ENCODE peak calls at places on chromosomes 16 and 17, in nine cellular contexts. C is coronary artery, J is cardiac fibroblast, S is body of pancreas, U is cardiac muscle cell, X is aorta, W is stomach, I is fibroblast of villous mesenchyme, Z is prostate gland. K is an unnamed sample.

GRCh38 chr16:85173077-85173980 is 61.1 kb upstream of the CIBAR2 start:
- DNase-seq in I (peak), Z (no peak), C (no peak), X (no peak), S (no peak), U (peak), W (no peak), J (peak), K (peak)

GRCh38 chr16:75389096-75389692 is 44.1 kb downstream of the CFDP1 start:
- DNase-seq in J (no peak), C (no peak), I (peak), X (no peak), U (no peak), W (no peak), Z (no peak), S (no peak), K (no peak)

GRCh38 chr17:16282522-16282921 is 65.5 kb downstream of the PIGL start:
- DNase-seq in S (no peak), W (no peak), J (peak), Z (no peak), U (no peak), C (no peak), X (no peak), I (peak), K (no peak)

GRCh38 chr17:71922439-71922838 is 198.4 kb upstream of the SOX9 start:
- DNase-seq in X (no peak), W (no peak), I (peak), Z (no peak), S (no peak), C (no peak), J (peak), U (no peak), K (no peak)

GRCh38 chr16:28927815-28928214 is 2.8 kb upstream of the RABEP2 start:
- DNase-seq in Z (no peak), U (peak), X (no peak), C (no peak), W (no peak), I (no peak), J (no peak), S (no peak), K (no peak)

GRCh38 chr16:3748307-3748706 is 31.0 kb upstream of the TRAP1 start:
- DNase-seq in X (peak), S (no peak), J (no peak), W (no peak), I (no peak), Z (no peak), C (no peak), U (no peak), K (no peak)

GRCh38 chr16:306911-307370 is 24.0 kb downstream of the PDIA2 start:
- DNase-seq in I (no peak), X (no peak), Z (no peak), S (no peak), J (no peak), W (no peak), U (no peak), C (no peak), K (peak)

GRCh38 chr17:27506348-27507218 is 50.3 kb downstream of the KSR1 start:
- DNase-seq in U (no peak), S (no peak), J (peak), W (no peak), C (no peak), Z (no peak), X (no peak), I (no peak), K (no peak)

GRCh38 chr17:47894498-47895253 is 1.4 kb upstream of the SP2 start:
- DNase-seq in X (no peak), Z (no peak), W (no peak), J (no peak), U (no peak), S (no peak), C (no peak), I (no peak), K (no peak)

GRCh38 chr17:21354796-21355385 is 21.3 kb upstream of the KCNJ12 start:
- DNase-seq in X (peak), I (no peak), C (no peak), J (no peak), W (no peak), S (no peak), Z (no peak), U (no peak), K (no peak)

GRCh38 chr16:10839271-10839661 is 20.7 kb upstream of the TVP23A start:
- DNase-seq in C (no peak), Z (no peak), S (peak), X (peak), U (no peak), W (peak), I (no peak), J (no peak), K (no peak)

GRCh38 chr17:81295678-81296381 is 723 bp upstream of the SLC38A10 start:
- DNase-seq in W (peak), S (peak), C (no peak), I (peak), X (peak), Z (peak), U (no peak), J (peak), K (peak)

GRCh38 chr17:78342438-78343098 is 17.3 kb downstream of the SOCS3 start:
- DNase-seq in U (no peak), J (peak), X (peak), S (no peak), I (peak), W (no peak), Z (no peak), C (peak), K (peak)

GRCh38 chr17:74569392-74570003 is 2.2 kb upstream of the CD300H start:
- DNase-seq in Z (no peak), C (peak), W (peak), J (peak), X (no peak), U (no peak), S (peak), I (peak), K (peak)

GRCh38 chr17:38476549-38476948 is 48.3 kb downstream of the ARHGAP23 start:
- DNase-seq in J (peak), U (no peak), W (no peak), Z (no peak), S (no peak), I (peak), X (no peak), C (no peak), K (no peak)

GRCh38 chr16:64925166-64925565 is 196.7 kb downstream of the CDH11 start:
- DNase-seq in S (no peak), I (peak), Z (no peak), C (no peak), J (peak), W (no peak), U (no peak), X (no peak), K (no peak)

GRCh38 chr16:4320030-4320429 is 4.2 kb downstream of the GLIS2 start:
- DNase-seq in Z (no peak), C (no peak), X (peak), J (peak), U (no peak), S (no peak), W (no peak), I (no peak), K (no peak)

GRCh38 chr16:28188085-28188916 is 23.5 kb downstream of the XPO6 start:
- DNase-seq in C (no peak), U (no peak), I (peak), X (no peak), W (no peak), Z (no peak), S (no peak), J (no peak), K (no peak)

GRCh38 chr16:80273635-80274538 is 266.9 kb upstream of the DYNLRB2 start:
- DNase-seq in X (no peak), C (no peak), I (peak), J (peak), W (no peak), U (no peak), Z (no peak), S (no peak), K (no peak)

GRCh38 chr17:77240976-77241375 is 100.2 kb downstream of the SEC14L1 start:
- DNase-seq in J (no peak), X (no peak), Z (no peak), I (no peak), U (no peak), S (no peak), W (no peak), C (no peak), K (no peak)

GRCh38 chr17:63249256-63250006 is 196.7 kb downstream of the CYB561 start:
- DNase-seq in W (no peak), U (no peak), S (no peak), J (peak), Z (no peak), X (no peak), I (no peak), C (no peak), K (no peak)

GRCh38 chr17:73840829-73841228 is 196.6 kb upstream of the SDK2 start:
- DNase-seq in J (no peak), Z (no peak), S (no peak), X (no peak), U (no peak), C (no peak), I (no peak), W (no peak), K (no peak)

GRCh38 chr16:85142129-85142513 is 29.8 kb upstream of the CIBAR2 start:
- DNase-seq in J (no peak), Z (no peak), I (no peak), X (no peak), S (no peak), C (no peak), U (no peak), W (no peak), K (no peak)

GRCh38 chr17:59783221-59784016 is 76.0 kb downstream of the VMP1 start:
- DNase-seq in Z (no peak), C (no peak), I (peak), W (no peak), S (no peak), U (no peak), J (peak), X (no peak), K (no peak)

DNA sequence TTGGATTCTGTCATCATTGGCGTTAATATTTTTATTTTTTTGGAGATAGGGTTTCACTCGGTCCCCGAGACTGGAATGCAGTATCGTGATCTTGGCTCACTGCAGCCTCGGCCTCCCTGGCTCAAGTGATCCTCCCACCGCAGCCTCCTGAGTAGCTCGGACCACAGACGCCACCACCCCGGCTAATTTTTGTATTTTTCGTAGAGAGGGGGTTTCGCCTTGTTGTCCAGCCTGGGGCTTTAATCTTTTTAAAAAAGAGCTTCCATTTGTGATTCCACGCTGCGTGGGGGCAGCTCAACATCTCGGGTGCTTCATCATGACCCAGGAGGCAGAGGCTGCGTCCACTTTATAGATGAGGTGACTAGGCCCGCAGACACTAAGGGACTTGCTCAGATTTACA is 1.5 kb downstream of the BANP start:
- DNase-seq in I (no peak), U (no peak), S (no peak), W (no peak), J (no peak), Z (no peak), C (no peak), X (peak), K (no peak)
- H3K4me3 ChIP-seq in I (peak), U (peak), S (no peak), W (peak), J (peak), Z (no peak), C (peak), X (no peak), K (no peak)

GRCh38 chr16:67483150-67483549 is at the start of gene AGRP:
- DNase-seq in W (no peak), J (no peak), C (no peak), Z (no peak), S (no peak), I (no peak), U (no peak), X (no peak), K (no peak)
- H3K4me3 ChIP-seq in W (peak), J (no peak), C (peak), Z (peak), S (no peak), I (no peak), U (no peak), X (no peak), K (no peak)

DNA sequence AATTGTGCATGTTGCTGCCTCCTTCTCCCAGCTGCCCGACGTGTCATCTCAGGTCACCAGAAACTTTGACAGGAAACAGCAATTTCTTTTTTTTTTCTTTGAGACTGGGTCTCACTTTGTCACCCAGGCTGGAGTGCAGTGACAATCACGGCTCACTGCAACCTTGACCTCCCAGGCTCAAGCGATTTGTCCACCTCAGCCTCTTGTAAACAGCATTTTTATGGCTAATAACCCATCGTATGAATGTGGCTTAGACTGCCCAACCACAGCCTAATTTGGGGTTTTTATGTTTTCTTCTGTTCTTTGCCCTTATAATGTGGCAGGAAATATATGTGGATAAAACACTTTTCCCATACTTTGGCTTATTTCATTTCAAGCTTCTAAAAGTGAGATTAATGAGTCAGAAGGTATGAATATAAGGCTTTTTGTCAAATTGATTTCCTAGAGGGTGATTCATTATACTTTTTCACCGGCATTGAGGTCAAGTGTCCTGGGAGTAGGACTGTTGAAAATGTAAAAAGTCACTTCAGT is 31.0 kb upstream of the SLC5A10 start:
- DNase-seq in U (peak), J (peak), I (peak), W (no peak), X (no peak), S (no peak), C (no peak), Z (no peak), K (peak)
- H3K4me3 ChIP-seq in U (no peak), J (no peak), I (no peak), W (no peak), X (no peak), S (no peak), C (no peak), Z (no peak), K (no peak)

DNA sequence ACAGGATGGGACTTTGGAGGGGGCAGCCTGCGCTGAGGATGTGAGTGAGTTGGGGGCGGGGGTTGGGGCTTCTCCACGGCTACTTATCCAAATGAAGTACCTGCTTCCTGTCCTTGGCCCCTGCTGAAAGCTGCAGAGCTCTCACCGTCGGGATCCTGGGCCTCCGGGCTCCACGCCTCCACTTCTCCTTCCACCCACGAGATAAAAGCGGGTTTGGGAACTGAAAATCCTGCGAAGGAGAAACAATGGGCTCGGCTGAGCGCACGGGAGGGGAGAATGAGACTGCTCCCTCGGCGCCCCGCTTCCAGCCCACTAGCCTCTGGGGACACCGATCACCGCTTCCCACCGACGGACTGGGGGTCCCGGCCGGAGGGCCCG is 486 bp downstream of the ZNF785 start:
- DNase-seq in W (no peak), S (no peak), U (no peak), J (no peak), I (peak), C (no peak), Z (no peak), X (no peak), K (no peak)
- H3K4me3 ChIP-seq in W (peak), S (peak), U (peak), J (peak), I (peak), C (peak), Z (peak), X (peak), K (peak)

K was measured in adrenal gland.